ENCODE peak calls at places on chromosome 5, in six cellular contexts. S, H, R, W, T and F are unnamed samples.

GRCh38 chr5:168656633-168657032 is 77.5 kb upstream of the PANK3 start:
- DNase-seq in S (peak; percentile 56), H (no peak), R (no peak), W (peak; percentile 46), T (no peak), F (no peak)

GRCh38 chr5:9467199-9468069 is 78.4 kb downstream of the SEMA5A start:
- DNase-seq in S (no peak), H (no peak), R (no peak), W (no peak), T (no peak), F (no peak)

GRCh38 chr5:159610966-159611579 is 280.8 kb upstream of the IL12B start:
- DNase-seq in S (no peak), H (no peak), R (no peak), W (no peak), T (no peak), F (no peak)

GRCh38 chr5:4584982-4585381 is 555.1 kb upstream of the ADAMTS16 start:
- DNase-seq in S (no peak), H (no peak), R (no peak), W (no peak), T (peak; percentile 91), F (no peak)

GRCh38 chr5:56900395-56900794 is 9.0 kb upstream of the SETD9 start:
- DNase-seq in S (peak; percentile 59), H (no peak), R (peak; percentile 4), W (peak; percentile 25), T (peak; percentile 63), F (no peak)

GRCh38 chr5:170297589-170298462 is at the start of gene LCP2:
- DNase-seq in S (no peak), H (no peak), R (peak; percentile 54), W (no peak), T (no peak), F (peak; percentile 59)

GRCh38 chr5:26761040-26761439 is 277.3 kb downstream of the CDH9 start:
- DNase-seq in S (no peak), H (no peak), R (no peak), W (no peak), T (no peak), F (no peak)

GRCh38 chr5:138979684-138980275 is 104.6 kb upstream of the LRRTM2 start:
- DNase-seq in S (peak; percentile 29), H (no peak), R (no peak), W (no peak), T (no peak), F (no peak)